ENCODE peak calls at places on chromosomes 16 and 17, in seven cellular contexts. K, B, C, Y, R, L and W are unnamed samples.

GRCh38 chr16:67882374-67883145 is 2.1 kb upstream of the NRN1L start:
- DNase-seq in K (no peak), B (peak), C (peak), Y (no peak), R (no peak), L (peak), W (no peak)

GRCh38 chr16:65521685-65522338 is 399.9 kb upstream of the CDH11 start:
- DNase-seq in K (no peak), B (no peak), C (no peak), Y (no peak), R (no peak), L (no peak), W (no peak)

GRCh38 chr16:67475051-67475450 is 5.9 kb downstream of the ATP6V0D1 start:
- DNase-seq in K (no peak), B (no peak), C (no peak), Y (no peak), R (no peak), L (no peak), W (no peak)

GRCh38 chr16:259814-260253 is 15.9 kb downstream of the RGS11 start:
- DNase-seq in K (no peak), B (no peak), C (no peak), Y (no peak), R (no peak), L (no peak), W (no peak)

GRCh38 chr16:55294129-55294528 is 29.9 kb upstream of the IRX6 start:
- DNase-seq in K (no peak), B (no peak), C (no peak), Y (no peak), R (no peak), L (no peak), W (peak)

GRCh38 chr17:14206891-14207290 is 29.8 kb downstream of the CDRT15 start:
- DNase-seq in K (no peak), B (no peak), C (no peak), Y (no peak), R (no peak), L (no peak), W (no peak)

GRCh38 chr17:40355123-40355803 is 9.3 kb downstream of the GJD3 start:
- DNase-seq in K (no peak), B (peak), C (peak), Y (peak), R (peak), L (peak), W (peak)

GRCh38 chr16:11248133-11248532 is 7.9 kb downstream of the SOCS1 start:
- DNase-seq in K (no peak), B (no peak), C (no peak), Y (no peak), R (no peak), L (no peak), W (no peak)

GRCh38 chr16:28924762-28925385 is at the start of gene RABEP2:
- DNase-seq in K (peak), B (peak), C (peak), Y (peak), R (peak), L (peak), W (peak)

GRCh38 chr17:56213031-56213430 is 59.8 kb downstream of the ANKFN1 start:
- DNase-seq in K (no peak), B (no peak), C (no peak), Y (no peak), R (no peak), L (no peak), W (no peak)

GRCh38 chr17:8075574-8076342 is 11.8 kb downstream of the ALOX12B start:
- DNase-seq in K (no peak), B (no peak), C (no peak), Y (no peak), R (no peak), L (no peak), W (no peak)

GRCh38 chr16:12436201-12436657 is 367.5 kb downstream of the CPPED1 start:
- DNase-seq in K (no peak), B (no peak), C (no peak), Y (no peak), R (no peak), L (no peak), W (no peak)

GRCh38 chr16:69513180-69513966 is 52.4 kb upstream of the NFAT5 start:
- DNase-seq in K (peak), B (no peak), C (peak), Y (no peak), R (no peak), L (no peak), W (peak)

GRCh38 chr16:17460890-17461289 is 9.9 kb downstream of the XYLT1 start:
- DNase-seq in K (no peak), B (no peak), C (no peak), Y (peak), R (no peak), L (no peak), W (no peak)

GRCh38 chr17:44400226-44400847 is 10.9 kb upstream of the ITGA2B start:
- DNase-seq in K (peak), B (no peak), C (peak), Y (peak), R (no peak), L (no peak), W (peak)

GRCh38 chr16:16175296-16175695 is 48.0 kb downstream of the ABCC6 start:
- DNase-seq in K (no peak), B (no peak), C (no peak), Y (no peak), R (no peak), L (no peak), W (no peak)

GRCh38 chr16:58464916-58465731 is 34.8 kb upstream of the NDRG4 start:
- DNase-seq in K (no peak), B (peak), C (peak), Y (no peak), R (peak), L (no peak), W (no peak)
- TF ChIP-seq CTCF in K (no peak), B (peak), C (peak), Y (no peak), R (no peak), L (no peak), W (no peak)

GRCh38 chr17:43211480-43212402 is at the start of gene TMEM106A:
- DNase-seq in K (peak), B (peak), C (peak), Y (peak), R (peak), L (no peak), W (peak)
- TF ChIP-seq CTCF in K (peak), B (peak), C (peak), Y (peak), R (peak), L (no peak), W (no peak)

DNA sequence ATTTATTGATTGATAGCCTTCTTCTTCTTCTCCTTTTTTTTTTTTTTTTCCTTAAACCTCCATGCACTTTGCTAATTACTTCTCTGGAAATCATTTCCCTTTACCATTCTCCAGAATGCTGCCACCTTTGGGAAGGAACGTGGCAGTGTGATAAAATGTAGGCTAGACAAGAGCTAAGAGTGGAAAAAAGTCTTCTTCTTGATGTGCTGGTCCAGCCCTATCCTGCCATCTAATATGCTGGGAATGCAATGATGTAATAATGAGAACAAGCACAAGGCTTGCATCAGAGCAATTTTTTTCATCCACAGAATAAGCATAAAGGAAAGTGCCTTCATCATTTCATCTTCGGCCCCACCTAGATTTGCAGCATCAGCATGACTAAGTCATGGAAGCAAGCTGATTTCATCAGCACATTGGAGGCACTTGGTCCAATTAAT is 128.7 kb upstream of the ZFHX3 start:
- DNase-seq in K (peak), B (no peak), C (peak), Y (no peak), R (no peak), L (no peak), W (peak)
- TF ChIP-seq CTCF in K (peak), B (peak), C (peak), Y (no peak), R (peak), L (no peak), W (peak)

GRCh38 chr17:19362293-19363113 is at the start of gene B9D1:
- DNase-seq in K (peak), B (peak), C (peak), Y (peak), R (peak), L (peak), W (peak)

GRCh38 chr17:19363460-19364035 is 1.0 kb upstream of the B9D1 start:
- DNase-seq in K (no peak), B (peak), C (no peak), Y (no peak), R (no peak), L (no peak), W (no peak)

GRCh38 chr17:19361326-19361725 is 1.2 kb downstream of the B9D1 start:
- DNase-seq in K (no peak), B (peak), C (no peak), Y (no peak), R (no peak), L (no peak), W (no peak)

GRCh38 chr17:19361975-19362292 is 589 bp downstream of the B9D1 start:
- DNase-seq in K (no peak), B (no peak), C (no peak), Y (no peak), R (no peak), L (no peak), W (no peak)

GRCh38 chr17:19363114-19363438 is 553 bp upstream of the B9D1 start:
- DNase-seq in K (no peak), B (no peak), C (no peak), Y (no peak), R (no peak), L (no peak), W (no peak)
- TF ChIP-seq CTCF in K (no peak), B (no peak), C (no peak), Y (peak), R (no peak), L (no peak), W (no peak)

GRCh38 chr16:73877148-73877547 is 419.5 kb upstream of the PSMD7 start:
- DNase-seq in K (no peak), B (no peak), C (no peak), Y (no peak), R (no peak), L (no peak), W (no peak)

GRCh38 chr16:73872856-73873255 is 423.8 kb upstream of the PSMD7 start:
- DNase-seq in K (no peak), B (no peak), C (no peak), Y (no peak), R (no peak), L (no peak), W (no peak)

GRCh38 chr16:73873643-73874042 is 423.0 kb upstream of the PSMD7 start:
- DNase-seq in K (no peak), B (no peak), C (no peak), Y (no peak), R (no peak), L (no peak), W (no peak)

GRCh38 chr16:73879621-73880020 is 417.0 kb upstream of the PSMD7 start:
- DNase-seq in K (no peak), B (no peak), C (no peak), Y (no peak), R (no peak), L (no peak), W (no peak)

GRCh38 chr16:73878616-73879015 is 418.0 kb upstream of the PSMD7 start:
- DNase-seq in K (peak), B (no peak), C (peak), Y (peak), R (no peak), L (no peak), W (peak)
- TF ChIP-seq CTCF in K (peak), B (peak), C (peak), Y (peak), R (peak), L (peak), W (peak)

DNA sequence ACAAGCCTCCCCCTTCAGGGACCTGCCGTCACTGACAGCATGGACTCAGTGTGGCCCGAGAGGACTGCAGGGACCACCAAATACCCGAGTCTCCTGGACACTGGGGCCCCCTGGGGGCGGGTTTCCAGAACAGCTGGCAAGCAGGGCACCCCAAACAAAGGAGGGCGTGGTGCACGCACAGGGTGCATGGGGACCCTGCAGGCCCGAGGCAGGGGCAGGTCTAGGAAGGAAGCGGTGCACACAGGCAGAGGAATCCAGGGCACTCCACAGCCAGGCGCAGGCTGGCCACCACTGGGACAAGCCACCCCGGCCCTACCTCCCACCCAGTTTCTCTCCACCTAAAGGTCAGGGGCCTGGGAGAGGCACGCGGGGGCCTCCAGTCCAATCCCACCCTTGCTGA is 28.7 kb upstream of the ENPP7 start:
- DNase-seq in K (no peak), B (no peak), C (no peak), Y (no peak), R (no peak), L (no peak), W (no peak)
- TF ChIP-seq CTCF in K (no peak), B (no peak), C (no peak), Y (peak), R (no peak), L (no peak), W (no peak)

GRCh38 chr17:67995568-67996191 is 589 bp downstream of the C17orf58 start:
- DNase-seq in K (no peak), B (no peak), C (peak), Y (peak), R (peak), L (peak), W (peak)
- TF ChIP-seq CTCF in K (no peak), B (no peak), C (no peak), Y (peak), R (no peak), L (no peak), W (no peak)

GRCh38 chr16:13875614-13876284 is 44.2 kb upstream of the ERCC4 start:
- DNase-seq in K (no peak), B (no peak), C (no peak), Y (no peak), R (no peak), L (no peak), W (no peak)

GRCh38 chr16:13873835-13874438 is 46.0 kb upstream of the ERCC4 start:
- DNase-seq in K (no peak), B (no peak), C (peak), Y (peak), R (no peak), L (no peak), W (peak)
- TF ChIP-seq CTCF in K (peak), B (peak), C (peak), Y (peak), R (no peak), L (peak), W (peak)

GRCh38 chr17:72345536-72345935 is 224.7 kb downstream of the SOX9 start:
- DNase-seq in K (no peak), B (no peak), C (no peak), Y (no peak), R (no peak), L (no peak), W (no peak)
- TF ChIP-seq CTCF in K (no peak), B (no peak), C (no peak), Y (peak), R (no peak), L (no peak), W (no peak)

GRCh38 chr16:57299719-57300386 is 15.4 kb upstream of the PLLP start:
- DNase-seq in K (peak), B (peak), C (peak), Y (peak), R (peak), L (peak), W (peak)

GRCh38 chr16:57301126-57301817 is 16.8 kb upstream of the PLLP start:
- DNase-seq in K (no peak), B (no peak), C (no peak), Y (no peak), R (peak), L (peak), W (no peak)

GRCh38 chr16:57297856-57298255 is 13.4 kb upstream of the PLLP start:
- DNase-seq in K (no peak), B (no peak), C (no peak), Y (peak), R (no peak), L (no peak), W (no peak)

GRCh38 chr16:57300387-57301125 is 16.1 kb upstream of the PLLP start:
- DNase-seq in K (peak), B (peak), C (peak), Y (peak), R (peak), L (peak), W (peak)

GRCh38 chr16:57299009-57299718 is 14.7 kb upstream of the PLLP start:
- DNase-seq in K (peak), B (no peak), C (no peak), Y (no peak), R (peak), L (peak), W (peak)
- TF ChIP-seq CTCF in K (peak), B (no peak), C (no peak), Y (no peak), R (no peak), L (no peak), W (no peak)